ENCODE peak calls at places on chromosomes 12 and 14, in nine cellular contexts. Z, T, O, V, B, C, E, J and I are unnamed samples.

GRCh38 chr14:59630281-59630963 is 53.8 kb upstream of the CCDC175 start:
- DNase-seq in C (no peak), T (no peak), V (peak), J (no peak), O (no peak), Z (peak), B (peak), E (no peak), I (no peak)

GRCh38 chr12:50351120-50352043 is 45.0 kb downstream of the FAM186A start:
- DNase-seq in C (peak), J (no peak), B (no peak), E (no peak), V (peak), Z (no peak), O (no peak), T (no peak), I (no peak)

GRCh38 chr14:36955967-36956366 is 216.4 kb downstream of the SLC25A21 start:
- DNase-seq in O (no peak), J (no peak), E (no peak), B (no peak), C (no peak), Z (no peak), V (no peak), T (no peak), I (no peak)

GRCh38 chr14:99380402-99380801 is 100.3 kb downstream of the SETD3 start:
- DNase-seq in J (no peak), C (no peak), Z (no peak), T (no peak), B (no peak), O (no peak), V (no peak), E (no peak), I (no peak)

GRCh38 chr12:114853003-114853529 is 169.1 kb upstream of the TBX3 start:
- DNase-seq in E (no peak), T (no peak), B (no peak), O (peak), J (no peak), V (peak), C (no peak), Z (no peak), I (no peak)

GRCh38 chr14:35261774-35262173 is 30.4 kb upstream of the PSMA6 start:
- DNase-seq in E (no peak), T (no peak), B (no peak), J (no peak), V (peak), C (no peak), O (peak), Z (no peak), I (no peak)

GRCh38 chr12:62466018-62466595 is 519 bp upstream of the MON2 start:
- DNase-seq in C (peak), B (peak), V (peak), Z (no peak), E (peak), O (peak), T (peak), J (peak), I (no peak)

GRCh38 chr14:22900088-22900799 is 17.2 kb downstream of the REM2 start:
- DNase-seq in T (peak), V (peak), Z (no peak), E (no peak), J (peak), C (peak), B (peak), O (peak), I (no peak)

GRCh38 chr14:19918553-19919264 is 1.7 kb upstream of the OR4K5 start:
- DNase-seq in J (peak), Z (no peak), V (no peak), E (no peak), C (no peak), B (no peak), T (no peak), O (no peak), I (no peak)

GRCh38 chr14:29316936-29317335 is 550.3 kb downstream of the FOXG1 start:
- DNase-seq in C (no peak), J (no peak), V (no peak), E (no peak), T (no peak), Z (no peak), O (no peak), B (no peak), I (no peak)

GRCh38 chr12:5236022-5236421 is 192.3 kb downstream of the KCNA5 start:
- DNase-seq in C (no peak), B (no peak), J (no peak), E (no peak), T (no peak), V (no peak), Z (no peak), O (no peak), I (no peak)

GRCh38 chr14:94355191-94355794 is 32.2 kb upstream of the SERPINA6 start:
- DNase-seq in V (peak), J (peak), B (peak), C (peak), O (peak), Z (no peak), T (no peak), E (peak), I (peak)

GRCh38 chr12:27552886-27553560 is 29.0 kb downstream of the PPFIBP1 start:
- DNase-seq in T (no peak), J (no peak), B (no peak), Z (no peak), V (no peak), O (peak), C (no peak), E (no peak), I (no peak)

GRCh38 chr14:77615231-77616132 is 955 bp downstream of the SPTLC2 start:
- DNase-seq in V (no peak), T (no peak), C (peak), Z (no peak), J (peak), O (peak), E (no peak), B (no peak), I (no peak)

GRCh38 chr14:70045715-70046535 is 142.8 kb downstream of the SLC8A3 start:
- DNase-seq in O (peak), Z (no peak), J (peak), V (peak), C (peak), B (peak), T (no peak), E (peak), I (no peak)

GRCh38 chr12:102201662-102202061 is 4.0 kb upstream of the PMCH start:
- DNase-seq in C (no peak), B (no peak), T (no peak), E (no peak), O (no peak), Z (no peak), V (no peak), J (no peak), I (no peak)

GRCh38 chr14:103301512-103302197 is 32.4 kb upstream of the EIF5 start:
- DNase-seq in E (peak), J (peak), B (peak), C (no peak), O (no peak), Z (no peak), V (no peak), T (no peak), I (no peak)

GRCh38 chr14:103731481-103731880 is 15.9 kb downstream of the ZFYVE21 start:
- DNase-seq in B (no peak), Z (no peak), E (peak), T (no peak), V (no peak), J (no peak), O (no peak), C (no peak), I (no peak)

GRCh38 chr14:68791078-68791983 is 1.5 kb downstream of the ZFP36L1 start:
- DNase-seq in C (no peak), B (peak), V (peak), Z (no peak), E (no peak), O (no peak), T (peak), J (peak), I (peak)

GRCh38 chr14:75183225-75183624 is 6.8 kb upstream of the TMED10 start:
- DNase-seq in C (no peak), V (no peak), Z (no peak), T (no peak), E (no peak), J (no peak), O (no peak), B (no peak), I (no peak)

GRCh38 chr14:57058319-57058718 is 210.4 kb downstream of the EXOC5 start:
- DNase-seq in J (no peak), O (no peak), E (no peak), T (no peak), C (no peak), B (no peak), Z (no peak), V (no peak), I (no peak)

GRCh38 chr12:53659011-53659551 is 16.8 kb downstream of the ATP5MC2 start:
- DNase-seq in B (peak), Z (no peak), J (peak), O (peak), T (no peak), V (peak), E (peak), C (peak), I (peak)

DNA sequence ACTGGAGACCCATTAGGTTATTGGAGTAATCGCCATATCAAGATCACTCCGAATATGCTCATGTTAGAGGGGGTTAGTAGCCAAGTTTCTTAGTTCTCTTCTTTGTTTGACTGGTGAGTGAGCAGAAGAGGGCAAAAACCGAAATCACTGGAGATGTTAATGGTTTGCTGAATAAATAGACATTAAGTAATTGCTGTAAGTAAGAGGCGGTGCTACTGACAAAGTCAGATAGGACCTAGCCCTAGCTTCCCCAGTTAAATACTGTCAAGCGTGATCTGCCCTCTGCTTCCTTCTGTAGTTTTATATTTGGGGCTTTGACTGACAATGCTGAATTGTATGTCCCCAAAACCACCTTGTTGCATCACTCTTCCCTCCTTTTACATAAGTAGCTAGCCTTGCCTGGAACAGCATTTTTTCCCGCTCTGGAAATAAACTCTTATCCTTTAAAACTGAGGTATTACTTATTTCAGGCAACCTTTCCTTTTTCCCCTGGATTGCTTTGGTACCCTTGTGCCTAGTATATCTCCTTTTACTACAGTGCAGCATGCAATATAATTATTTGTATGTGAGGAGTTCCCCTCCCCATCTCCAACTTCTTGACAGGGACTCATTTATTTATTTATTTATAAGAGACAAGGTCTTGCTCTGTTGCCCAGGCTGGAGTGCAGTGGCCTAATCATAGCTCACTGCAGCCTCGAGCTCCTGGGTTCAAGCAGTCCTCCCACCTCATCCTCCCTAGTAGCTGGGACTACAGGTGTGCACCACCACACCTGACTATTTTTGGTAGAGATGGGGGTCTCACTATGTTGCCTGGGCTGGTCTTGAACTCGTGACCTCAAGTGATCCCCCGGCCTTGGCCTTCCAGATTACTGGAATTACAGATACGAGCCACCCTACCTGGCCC is 1.4 kb downstream of the SNRPF start:
- DNase-seq in O (no peak), Z (no peak), T (no peak), J (no peak), B (no peak), V (no peak), C (no peak), E (no peak), I (no peak)
- H3K27ac ChIP-seq in O (no peak), Z (no peak), T (peak), J (no peak), B (no peak), V (peak), C (no peak), E (no peak), I (no peak)

GRCh38 chr12:124388038-124388676 is 93.3 kb downstream of the RFLNA start:
- DNase-seq in B (no peak), T (no peak), Z (no peak), E (no peak), O (no peak), J (no peak), V (no peak), C (no peak), I (no peak)
- H3K4me3 ChIP-seq in B (no peak), T (no peak), Z (peak), E (peak), O (peak), J (peak), V (no peak), C (peak), I (peak)

GRCh38 chr14:30903285-30904124 is 29.1 kb downstream of the COCH start:
- DNase-seq in V (no peak), Z (no peak), J (no peak), T (no peak), C (no peak), B (no peak), O (no peak), E (no peak), I (no peak)

GRCh38 chr14:30907659-30908057 is 33.3 kb downstream of the COCH start:
- DNase-seq in C (no peak), O (no peak), V (no peak), T (no peak), J (no peak), B (no peak), E (no peak), Z (no peak), I (no peak)

GRCh38 chr14:30908826-30909225 is 34.5 kb downstream of the COCH start:
- DNase-seq in C (no peak), B (no peak), T (no peak), O (no peak), J (no peak), Z (no peak), E (no peak), V (no peak), I (no peak)

DNA sequence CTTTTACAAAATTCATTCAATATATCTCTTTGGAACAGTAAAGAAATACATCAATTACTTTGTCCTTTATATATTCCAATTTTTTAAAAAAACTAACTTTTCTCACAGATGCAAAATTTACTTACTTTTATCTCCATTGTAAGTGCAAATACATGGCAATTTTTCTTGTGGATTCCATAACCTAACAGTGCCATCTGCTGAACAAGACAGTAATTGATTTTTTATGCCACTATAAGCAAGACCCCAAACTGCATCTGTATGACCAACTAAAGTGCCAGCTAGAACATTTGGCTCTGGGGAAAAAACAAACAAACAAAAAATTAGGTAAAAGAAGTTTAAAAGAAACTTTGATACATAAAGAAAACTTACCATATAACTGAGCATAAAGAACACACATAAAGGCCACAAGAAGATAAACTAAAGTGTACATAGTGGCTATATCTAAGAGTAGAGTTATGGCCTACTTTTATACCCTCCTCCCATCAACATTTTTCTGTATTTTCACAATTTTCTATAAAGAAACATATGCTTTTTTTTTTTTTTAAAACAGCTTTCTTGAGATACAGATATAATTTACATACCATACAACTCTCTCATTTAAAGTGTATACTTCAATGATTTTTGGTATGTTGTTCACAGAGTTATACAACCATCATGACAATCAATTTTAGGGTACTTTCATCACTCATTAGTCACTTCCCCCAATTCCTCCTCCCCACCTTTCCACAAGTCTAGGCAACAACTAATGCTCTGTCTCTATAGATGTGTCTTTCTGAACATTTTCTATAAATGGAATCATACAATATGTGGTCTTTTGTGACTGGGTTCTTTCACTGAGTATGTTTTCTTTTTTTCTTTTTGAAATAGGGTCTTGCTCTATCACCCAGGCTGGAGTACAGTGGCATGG is 32.6 kb downstream of the COCH start:
- DNase-seq in J (peak), B (no peak), Z (no peak), V (peak), E (no peak), O (peak), C (no peak), T (no peak), I (no peak)
- TF ChIP-seq CTCF in J (peak), B (peak), Z (no peak), V (peak), E (peak), O (peak), C (peak), T (no peak), I (no peak)

GRCh38 chr12:95386056-95386455 is 87.9 kb upstream of the METAP2 start:
- DNase-seq in O (no peak), Z (no peak), E (no peak), J (no peak), C (no peak), T (no peak), V (peak), B (no peak), I (no peak)
- H3K27ac ChIP-seq in O (no peak), Z (peak), E (no peak), J (no peak), C (peak), T (no peak), V (no peak), B (no peak), I (peak)

GRCh38 chr12:130879781-130880389 is 8.0 kb downstream of the RAN start:
- DNase-seq in J (no peak), E (no peak), V (no peak), C (no peak), T (no peak), B (peak), Z (no peak), O (no peak), I (no peak)
- H3K4me3 ChIP-seq in J (no peak), E (no peak), V (no peak), C (no peak), T (peak), B (no peak), Z (peak), O (no peak), I (peak)

GRCh38 chr14:53347046-53347445 is 193.9 kb upstream of the DDHD1 start:
- DNase-seq in B (no peak), C (no peak), Z (no peak), O (no peak), J (no peak), T (no peak), V (no peak), E (no peak), I (no peak)
- TF ChIP-seq CTCF in B (peak), C (no peak), Z (no peak), O (no peak), J (no peak), T (no peak), V (no peak), E (no peak), I (no peak)

GRCh38 chr14:50040905-50041465 is 75.4 kb downstream of the VCPKMT start:
- DNase-seq in J (no peak), B (no peak), Z (no peak), C (no peak), T (no peak), V (no peak), E (no peak), O (no peak), I (no peak)
- H3K27ac ChIP-seq in J (peak), B (no peak), Z (no peak), C (peak), T (peak), V (no peak), E (peak), O (peak), I (peak)